ENCODE peak calls at places on chromosomes 1 and 21, in seven cellular contexts. One of them, this sample, is unnamed.
A peak's percentile ranks its signal among the peaks of the same experiment; 100 is the strongest.

GRCh38 chr1:93447481-93448291 is at the start of gene FNBP1L:
- DNase-seq in Right ventricle myocardium superior: peak; percentile 84
- DNase-seq in AG10803: peak; percentile 39
- DNase-seq in cardiac fibroblast: peak; percentile 73
- DNase-seq in neural crest cell: peak; percentile 80
- DNase-seq in T-helper 9 cell: peak; percentile 40
- DNase-seq in left lung: peak; percentile 90
- DNase-seq in this sample: peak; percentile 20

GRCh38 chr1:225866061-225866844 is 15.9 kb downstream of the TMEM63A start:
- DNase-seq in neural crest cell: no peak
- DNase-seq in Right ventricle myocardium superior: no peak
- DNase-seq in T-helper 9 cell: peak; percentile 57
- DNase-seq in left lung: peak; percentile 49
- DNase-seq in AG10803: peak; percentile 35
- DNase-seq in cardiac fibroblast: peak; percentile 74
- DNase-seq in this sample: peak; percentile 66

GRCh38 chr1:186304982-186305949 is 69.8 kb downstream of the TPR start:
- DNase-seq in Right ventricle myocardium superior: no peak
- DNase-seq in AG10803: peak; percentile 34
- DNase-seq in T-helper 9 cell: no peak
- DNase-seq in neural crest cell: no peak
- DNase-seq in left lung: no peak
- DNase-seq in cardiac fibroblast: peak; percentile 33
- DNase-seq in this sample: peak; percentile 11

GRCh38 chr1:75725256-75725655 is 747 bp downstream of the ACADM start:
- DNase-seq in AG10803: peak; percentile 35
- DNase-seq in T-helper 9 cell: no peak
- DNase-seq in Right ventricle myocardium superior: no peak
- DNase-seq in neural crest cell: no peak
- DNase-seq in left lung: no peak
- DNase-seq in cardiac fibroblast: peak; percentile 19
- DNase-seq in this sample: peak; percentile 37

GRCh38 chr1:48006318-48006717 is 9.1 kb upstream of the TRABD2B start:
- DNase-seq in left lung: no peak
- DNase-seq in AG10803: no peak
- DNase-seq in cardiac fibroblast: peak; percentile 54
- DNase-seq in neural crest cell: no peak
- DNase-seq in T-helper 9 cell: no peak
- DNase-seq in Right ventricle myocardium superior: no peak
- DNase-seq in this sample: no peak

GRCh38 chr1:211476200-211476849 is 15.6 kb downstream of the RD3 start:
- DNase-seq in T-helper 9 cell: peak; percentile 64
- DNase-seq in Right ventricle myocardium superior: peak; percentile 66
- DNase-seq in cardiac fibroblast: peak; percentile 80
- DNase-seq in AG10803: peak; percentile 72
- DNase-seq in left lung: no peak
- DNase-seq in neural crest cell: peak; percentile 72
- DNase-seq in this sample: peak; percentile 76

GRCh38 chr1:43930168-43930948 is 3.2 kb upstream of the ARTN start:
- DNase-seq in left lung: no peak
- DNase-seq in neural crest cell: no peak
- DNase-seq in Right ventricle myocardium superior: no peak
- DNase-seq in T-helper 9 cell: no peak
- DNase-seq in cardiac fibroblast: no peak
- DNase-seq in AG10803: no peak
- DNase-seq in this sample: no peak

GRCh38 chr1:116820362-116820761 is 66.1 kb downstream of the CD2 start:
- DNase-seq in AG10803: peak; percentile 91
- DNase-seq in cardiac fibroblast: peak; percentile 99
- DNase-seq in neural crest cell: no peak
- DNase-seq in Right ventricle myocardium superior: peak; percentile 79
- DNase-seq in T-helper 9 cell: no peak
- DNase-seq in left lung: no peak
- DNase-seq in this sample: peak; percentile 97

GRCh38 chr1:62723841-62724240 is 35.7 kb upstream of the DOCK7 start:
- DNase-seq in cardiac fibroblast: no peak
- DNase-seq in AG10803: no peak
- DNase-seq in left lung: no peak
- DNase-seq in neural crest cell: no peak
- DNase-seq in Right ventricle myocardium superior: no peak
- DNase-seq in T-helper 9 cell: no peak
- DNase-seq in this sample: no peak

GRCh38 chr21:36113647-36114428 is 21.0 kb upstream of the CBR3 start:
- DNase-seq in Right ventricle myocardium superior: no peak
- DNase-seq in cardiac fibroblast: no peak
- DNase-seq in T-helper 9 cell: peak; percentile 52
- DNase-seq in AG10803: no peak
- DNase-seq in neural crest cell: no peak
- DNase-seq in left lung: peak; percentile 88
- DNase-seq in this sample: no peak

GRCh38 chr1:14181191-14181793 is 417.2 kb upstream of the KAZN start:
- DNase-seq in AG10803: no peak
- DNase-seq in cardiac fibroblast: no peak
- DNase-seq in left lung: no peak
- DNase-seq in T-helper 9 cell: no peak
- DNase-seq in neural crest cell: no peak
- DNase-seq in Right ventricle myocardium superior: no peak
- DNase-seq in this sample: no peak

GRCh38 chr1:25771246-25772114 is 28.5 kb upstream of the SELENON start:
- DNase-seq in left lung: no peak
- DNase-seq in Right ventricle myocardium superior: peak; percentile 83
- DNase-seq in neural crest cell: peak; percentile 34
- DNase-seq in T-helper 9 cell: no peak
- DNase-seq in cardiac fibroblast: no peak
- DNase-seq in AG10803: no peak
- DNase-seq in this sample: no peak

This sample was measured in fibroblast of the aortic adventitia.